ENCODE peak calls at places on chromosomes 13 and 19, in four cellular contexts. One of them, this sample, is unnamed. For H3K4me1, the result is how much of the 10 kb centered on the place peaks cover.

GRCh38 chr13:71718931-71719330 is 148.1 kb downstream of the DACH1 start:
- DNase-seq in CD8-positive, alpha-beta T cell: no peak
- DNase-seq in stomach: no peak
- DNase-seq in H1: no peak
- DNase-seq in this sample: no peak

GRCh38 chr13:106997696-106998095 is 429.8 kb upstream of the ARGLU1 start:
- DNase-seq in CD8-positive, alpha-beta T cell: no peak
- DNase-seq in stomach: no peak
- DNase-seq in H1: no peak
- DNase-seq in this sample: no peak

GRCh38 chr13:51562011-51562671 is 22.1 kb upstream of the WDFY2 start:
- DNase-seq in CD8-positive, alpha-beta T cell: no peak
- DNase-seq in stomach: no peak
- DNase-seq in H1: no peak
- DNase-seq in this sample: no peak

GRCh38 chr13:78587395-78587794 is 16.0 kb downstream of the POU4F1 start:
- DNase-seq in CD8-positive, alpha-beta T cell: no peak
- DNase-seq in stomach: no peak
- DNase-seq in H1: no peak
- DNase-seq in this sample: no peak

GRCh38 chr13:110853235-110853721 is 61.6 kb downstream of the ANKRD10 start:
- DNase-seq in CD8-positive, alpha-beta T cell: no peak
- DNase-seq in stomach: no peak
- DNase-seq in H1: peak
- DNase-seq in this sample: no peak

GRCh38 chr19:19630426-19630825 is 2.4 kb upstream of the LPAR2 start:
- DNase-seq in CD8-positive, alpha-beta T cell: no peak
- DNase-seq in stomach: no peak
- DNase-seq in H1: no peak
- DNase-seq in this sample: no peak

GRCh38 chr13:36769126-36769525 is 49.9 kb upstream of the RFXAP start:
- DNase-seq in CD8-positive, alpha-beta T cell: no peak
- DNase-seq in stomach: no peak
- DNase-seq in H1: no peak
- DNase-seq in this sample: no peak

GRCh38 chr13:47256618-47257017 is 359.8 kb upstream of the HTR2A start:
- DNase-seq in CD8-positive, alpha-beta T cell: no peak
- DNase-seq in stomach: no peak
- DNase-seq in H1: no peak
- DNase-seq in this sample: peak

GRCh38 chr19:38850976-38851621 is 1.3 kb upstream of the HNRNPL start:
- DNase-seq in CD8-positive, alpha-beta T cell: peak
- DNase-seq in stomach: no peak
- DNase-seq in H1: peak
- DNase-seq in this sample: no peak

GRCh38 chr13:93621966-93622365 is 395.4 kb downstream of the GPC6 start:
- DNase-seq in CD8-positive, alpha-beta T cell: no peak
- DNase-seq in stomach: no peak
- DNase-seq in H1: no peak
- DNase-seq in this sample: no peak

GRCh38 chr19:33580645-33581037 is 41.1 kb upstream of the CHST8 start:
- DNase-seq in CD8-positive, alpha-beta T cell: no peak
- DNase-seq in stomach: no peak
- DNase-seq in H1: no peak
- DNase-seq in this sample: no peak

GRCh38 chr19:11418518-11419506 is at the start of gene RGL3:
- DNase-seq in CD8-positive, alpha-beta T cell: no peak
- DNase-seq in stomach: peak
- DNase-seq in H1: peak
- DNase-seq in this sample: no peak

GRCh38 chr19:57053401-57053800 is 66.4 kb upstream of the USP29 start:
- DNase-seq in CD8-positive, alpha-beta T cell: no peak
- DNase-seq in stomach: no peak
- DNase-seq in H1: no peak
- DNase-seq in this sample: no peak

GRCh38 chr19:57052102-57052501 is 67.7 kb upstream of the USP29 start:
- DNase-seq in CD8-positive, alpha-beta T cell: no peak
- DNase-seq in stomach: no peak
- DNase-seq in H1: no peak
- DNase-seq in this sample: no peak

GRCh38 chr19:57055956-57056355 is 63.8 kb upstream of the USP29 start:
- DNase-seq in CD8-positive, alpha-beta T cell: no peak
- DNase-seq in stomach: no peak
- DNase-seq in H1: no peak
- DNase-seq in this sample: no peak

GRCh38 chr19:57058871-57059270 is 60.9 kb upstream of the USP29 start:
- DNase-seq in CD8-positive, alpha-beta T cell: no peak
- DNase-seq in stomach: no peak
- DNase-seq in H1: no peak
- DNase-seq in this sample: no peak

GRCh38 chr19:57056972-57057371 is 62.8 kb upstream of the USP29 start:
- DNase-seq in CD8-positive, alpha-beta T cell: no peak
- DNase-seq in stomach: peak
- DNase-seq in H1: no peak
- DNase-seq in this sample: peak
- H3K4me1 ChIP-seq in CD8-positive, alpha-beta T cell: under half
- H3K4me1 ChIP-seq in stomach: under half
- H3K4me1 ChIP-seq in H1: under half
- H3K4me1 ChIP-seq in this sample: under half

DNA sequence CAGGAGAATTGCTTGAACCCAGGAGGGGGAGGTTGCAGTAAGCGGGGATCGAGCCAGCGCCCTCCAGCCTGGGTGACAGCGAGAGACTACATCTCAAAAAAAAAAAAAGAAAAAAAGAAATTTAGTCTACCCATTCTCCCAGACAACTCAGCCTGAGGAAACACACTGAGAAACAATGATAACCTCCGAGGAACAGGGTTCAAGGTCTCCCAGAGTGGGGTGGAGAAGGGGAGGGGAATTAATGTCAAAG is 1.4 kb upstream of the VASP start:
- DNase-seq in CD8-positive, alpha-beta T cell: no peak
- DNase-seq in stomach: no peak
- DNase-seq in H1: no peak
- DNase-seq in this sample: no peak
- H3K4me3 ChIP-seq in CD8-positive, alpha-beta T cell: peak
- H3K4me3 ChIP-seq in stomach: peak
- H3K4me3 ChIP-seq in H1: peak
- H3K4me3 ChIP-seq in this sample: peak

GRCh38 chr13:22880756-22881701 is 299.8 kb upstream of the SGCG start:
- DNase-seq in CD8-positive, alpha-beta T cell: no peak
- DNase-seq in stomach: no peak
- DNase-seq in H1: no peak
- DNase-seq in this sample: no peak
- H3K4me1 ChIP-seq in CD8-positive, alpha-beta T cell: under half
- H3K4me1 ChIP-seq in stomach: under half
- H3K4me1 ChIP-seq in H1: under half
- H3K4me1 ChIP-seq in this sample: under half

DNA sequence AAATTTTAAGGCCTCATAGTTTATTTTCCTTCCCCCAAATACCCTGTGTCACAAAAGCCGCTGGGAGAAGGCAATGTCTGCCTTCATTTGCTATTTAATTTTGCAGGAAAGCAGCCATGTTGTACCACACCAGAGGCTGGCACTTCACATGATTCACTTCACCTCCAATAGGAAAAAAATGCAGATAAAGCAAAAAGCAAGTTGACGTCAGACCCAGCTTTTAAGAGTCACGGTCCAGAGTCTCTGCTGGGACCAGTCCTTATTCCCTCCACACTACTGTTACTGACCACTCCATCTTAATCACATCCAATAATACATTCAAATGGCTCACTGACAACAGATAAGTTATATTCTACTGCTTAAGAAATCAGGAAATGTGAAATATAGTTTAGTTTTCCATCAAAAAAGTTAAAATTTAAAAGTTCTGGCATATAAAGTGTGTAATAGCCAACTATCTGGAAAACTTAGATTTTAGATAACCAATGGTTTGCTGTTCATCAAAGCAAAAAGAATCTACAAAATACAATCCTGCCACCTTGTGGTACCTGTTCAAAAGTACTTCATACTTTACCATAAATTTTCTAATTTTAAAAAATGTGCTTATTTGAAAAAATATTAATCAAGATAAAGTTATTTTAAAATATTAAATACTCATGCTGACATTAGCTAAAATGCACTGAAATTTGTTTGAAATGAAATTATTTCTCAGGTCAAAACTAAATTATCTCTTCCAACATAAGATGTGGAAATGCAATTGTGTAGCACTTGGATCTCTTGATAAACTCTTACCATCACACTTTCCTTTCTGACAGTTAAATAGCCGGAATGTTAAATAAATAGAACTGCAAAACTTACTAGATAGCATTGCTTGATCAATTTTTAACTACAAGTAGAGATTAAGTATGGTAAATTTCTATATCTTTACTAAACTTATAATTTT is 97.3 kb downstream of the SERP2 start:
- DNase-seq in CD8-positive, alpha-beta T cell: no peak
- DNase-seq in stomach: no peak
- DNase-seq in H1: no peak
- DNase-seq in this sample: peak
- H3K4me3 ChIP-seq in CD8-positive, alpha-beta T cell: no peak
- H3K4me3 ChIP-seq in stomach: no peak
- H3K4me3 ChIP-seq in H1: no peak
- H3K4me3 ChIP-seq in this sample: no peak

GRCh38 chr13:49213997-49214916 is 5.9 kb upstream of the MLNR start:
- DNase-seq in CD8-positive, alpha-beta T cell: no peak
- DNase-seq in stomach: no peak
- DNase-seq in H1: no peak
- DNase-seq in this sample: no peak
- H3K4me1 ChIP-seq in CD8-positive, alpha-beta T cell: under half
- H3K4me1 ChIP-seq in stomach: under half
- H3K4me1 ChIP-seq in H1: under half
- H3K4me1 ChIP-seq in this sample: under half

DNA sequence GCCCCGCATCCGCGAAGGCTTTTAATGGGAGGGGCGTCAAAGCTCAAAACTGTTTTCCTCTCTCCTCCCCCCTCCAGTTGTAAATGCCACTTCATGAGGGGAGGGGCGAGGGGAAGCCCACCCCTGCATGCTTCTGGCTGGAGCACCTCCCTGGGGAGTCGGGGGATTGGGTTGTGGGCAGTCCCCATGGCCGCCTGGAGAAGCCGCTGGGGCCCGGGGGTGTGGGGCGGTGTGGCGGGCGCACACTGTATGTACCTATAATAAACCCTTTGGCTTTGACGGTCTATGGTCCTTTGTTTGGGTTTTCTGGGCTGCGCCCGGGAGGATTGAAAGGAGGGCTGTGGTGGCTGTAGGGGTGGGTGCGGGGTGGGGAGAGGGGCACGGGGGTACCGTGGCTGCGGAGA is 490 bp upstream of the SHKBP1 start:
- DNase-seq in CD8-positive, alpha-beta T cell: no peak
- DNase-seq in stomach: no peak
- DNase-seq in H1: peak
- DNase-seq in this sample: no peak
- H3K4me3 ChIP-seq in CD8-positive, alpha-beta T cell: peak
- H3K4me3 ChIP-seq in stomach: peak
- H3K4me3 ChIP-seq in H1: peak
- H3K4me3 ChIP-seq in this sample: peak

GRCh38 chr19:14027856-14028450 is at the start of gene RLN3:
- DNase-seq in CD8-positive, alpha-beta T cell: no peak
- DNase-seq in stomach: no peak
- DNase-seq in H1: no peak
- DNase-seq in this sample: no peak
- H3K4me1 ChIP-seq in CD8-positive, alpha-beta T cell: under half
- H3K4me1 ChIP-seq in stomach: under half
- H3K4me1 ChIP-seq in H1: under half
- H3K4me1 ChIP-seq in this sample: under half

This sample was measured in cardiac muscle cell.